ENCODE peak calls at places on chromosome 14, in eight cellular contexts. X, C, V, M, J, K, B and R are unnamed samples.

GRCh38 chr14:22358726-22359125 is 230.3 kb downstream of the DAD1 start:
- DNase-seq in M (no peak), X (no peak), K (no peak), C (no peak), B (no peak), V (no peak), J (no peak), R (no peak)

GRCh38 chr14:78836777-78837176 is 666.6 kb downstream of the NRXN3 start:
- DNase-seq in M (peak; percentile 36), B (no peak), K (peak; percentile 38), X (peak; percentile 52), V (peak; percentile 72), J (no peak), C (peak; percentile 34), R (no peak)

GRCh38 chr14:82710257-82710841 is 1176.7 kb upstream of the SEL1L start:
- DNase-seq in J (no peak), C (peak; percentile 44), X (peak; percentile 61), K (peak; percentile 82), B (no peak), M (peak; percentile 3), V (peak; percentile 81), R (peak; percentile 11)

GRCh38 chr14:88518592-88519512 is 36.0 kb downstream of the PTPN21 start:
- DNase-seq in B (no peak), J (no peak), X (peak; percentile 88), M (no peak), V (no peak), C (no peak), K (no peak), R (peak; percentile 36)

GRCh38 chr14:71985538-71986234 is 53.5 kb downstream of the RGS6 start:
- DNase-seq in X (no peak), M (no peak), V (peak; percentile 19), J (no peak), B (no peak), K (peak; percentile 25), C (no peak), R (no peak)

GRCh38 chr14:55731881-55732498 is 152.0 kb downstream of the KTN1 start:
- DNase-seq in K (peak; percentile 42), X (peak; percentile 24), B (peak; percentile 53), J (no peak), M (peak; percentile 12), C (peak; percentile 43), V (peak; percentile 53), R (no peak)

GRCh38 chr14:69152181-69152943 is 557 bp downstream of the DCAF5 start:
- DNase-seq in B (peak; percentile 76), J (no peak), V (peak; percentile 63), C (peak; percentile 53), X (no peak), K (peak; percentile 42), M (no peak), R (no peak)

GRCh38 chr14:49057838-49058510 is 528.2 kb downstream of the RPS29 start:
- DNase-seq in K (no peak), V (no peak), M (no peak), B (no peak), J (no peak), X (no peak), C (no peak), R (no peak)

GRCh38 chr14:69819607-69820006 is 22.6 kb upstream of the SLC10A1 start:
- DNase-seq in X (no peak), C (no peak), K (no peak), V (no peak), M (no peak), B (no peak), J (no peak), R (no peak)

GRCh38 chr14:63960926-63961567 is 108.2 kb downstream of the SYNE2 start:
- DNase-seq in K (no peak), C (no peak), V (no peak), J (no peak), M (no peak), B (no peak), X (peak; percentile 60), R (peak; percentile 10)

GRCh38 chr14:61644834-61645233 is 50.5 kb upstream of the HIF1A start:
- DNase-seq in X (peak; percentile 49), M (no peak), K (no peak), V (no peak), C (no peak), J (no peak), B (no peak), R (no peak)

GRCh38 chr14:82394916-82395315 is 861.3 kb upstream of the SEL1L start:
- DNase-seq in B (no peak), M (no peak), C (no peak), X (no peak), V (no peak), J (no peak), K (peak; percentile 28), R (no peak)

GRCh38 chr14:93967637-93968250 is 8.6 kb downstream of the ASB2 start:
- DNase-seq in C (no peak), J (no peak), B (no peak), X (no peak), K (no peak), M (no peak), V (no peak), R (no peak)
- H3K4me3 ChIP-seq in C (no peak overlapping the region), J (no peak overlapping the region), B (no peak overlapping the region), X (no peak overlapping the region), K (no peak overlapping the region), M (no peak overlapping the region), V (no peak overlapping the region), R (no peak overlapping the region)

GRCh38 chr14:75702606-75703261 is 41.7 kb downstream of the TTLL5 start:
- DNase-seq in M (no peak), J (no peak), C (no peak), V (no peak), B (no peak), X (peak; percentile 18), K (peak; percentile 24), R (no peak)
- H3K27ac ChIP-seq in M (no peak overlapping the region), J (no peak overlapping the region), C (no peak overlapping the region), V (peak overlapping the region; percentile 51), B (no peak overlapping the region), X (no peak overlapping the region), K (no peak overlapping the region), R (no peak overlapping the region)

GRCh38 chr14:105029402-105029801 is 8.5 kb upstream of the CDCA4 start:
- DNase-seq in B (no peak), J (no peak), K (no peak), X (no peak), M (no peak), V (no peak), C (no peak), R (no peak)

GRCh38 chr14:105025429-105025828 is 4.5 kb upstream of the CDCA4 start:
- DNase-seq in X (no peak), M (no peak), J (no peak), B (no peak), C (no peak), K (no peak), V (no peak), R (no peak)

GRCh38 chr14:105028251-105028927 is 7.5 kb upstream of the CDCA4 start:
- DNase-seq in C (no peak), X (peak; percentile 42), V (no peak), K (peak; percentile 85), J (no peak), B (no peak), M (no peak), R (no peak)

GRCh38 chr14:105026033-105026785 is 5.3 kb upstream of the CDCA4 start:
- DNase-seq in J (no peak), V (no peak), C (no peak), X (peak; percentile 70), M (no peak), B (no peak), K (no peak), R (no peak)

GRCh38 chr14:105026789-105027563 is 6.1 kb upstream of the CDCA4 start:
- DNase-seq in V (no peak), J (no peak), C (no peak), M (peak; percentile 37), B (no peak), X (peak; percentile 60), K (no peak), R (no peak)
- H3K4me3 ChIP-seq in V (no peak overlapping the region), J (no peak overlapping the region), C (no peak overlapping the region), M (no peak overlapping the region), B (no peak overlapping the region), X (no peak overlapping the region), K (no peak overlapping the region), R (no peak overlapping the region)

GRCh38 chr14:21308479-21309237 is 28.8 kb downstream of the RPGRIP1 start:
- DNase-seq in J (peak; percentile 62), B (peak; percentile 83), X (peak; percentile 23), C (peak; percentile 98), K (peak; percentile 86), V (peak; percentile 94), M (peak; percentile 55), R (no peak)
- H3K27ac ChIP-seq in J (peak overlapping the region; percentile 78), B (peak overlapping the region; percentile 51), X (no peak overlapping the region), C (peak overlapping the region; percentile 73), K (no peak overlapping the region), V (peak overlapping the region; percentile 86), M (peak overlapping the region; percentile 24), R (no peak overlapping the region)

GRCh38 chr14:91947196-91948184 is at the start of gene FBLN5:
- DNase-seq in C (peak; percentile 31), V (peak; percentile 73), J (no peak), K (peak; percentile 86), X (peak; percentile 88), B (no peak), M (no peak), R (peak; percentile 74)
- H3K4me3 ChIP-seq in C (peak within 1 kb of the TSS; percentile 31), V (peak within 1 kb of the TSS; percentile 74), J (peak within 1 kb of the TSS; percentile 30), K (no peak within 1 kb of the TSS), X (peak within 1 kb of the TSS; percentile 72), B (peak within 1 kb of the TSS; percentile 49), M (peak within 1 kb of the TSS; percentile 47), R (peak within 1 kb of the TSS; percentile 78)

GRCh38 chr14:91903070-91903469 is 35.7 kb upstream of the TC2N start:
- DNase-seq in J (no peak), M (no peak), X (no peak), V (no peak), B (no peak), C (no peak), K (no peak), R (no peak)
- H3K27ac ChIP-seq in J (no peak overlapping the region), M (no peak overlapping the region), X (no peak overlapping the region), V (no peak overlapping the region), B (no peak overlapping the region), C (no peak overlapping the region), K (no peak overlapping the region), R (no peak overlapping the region)

DNA sequence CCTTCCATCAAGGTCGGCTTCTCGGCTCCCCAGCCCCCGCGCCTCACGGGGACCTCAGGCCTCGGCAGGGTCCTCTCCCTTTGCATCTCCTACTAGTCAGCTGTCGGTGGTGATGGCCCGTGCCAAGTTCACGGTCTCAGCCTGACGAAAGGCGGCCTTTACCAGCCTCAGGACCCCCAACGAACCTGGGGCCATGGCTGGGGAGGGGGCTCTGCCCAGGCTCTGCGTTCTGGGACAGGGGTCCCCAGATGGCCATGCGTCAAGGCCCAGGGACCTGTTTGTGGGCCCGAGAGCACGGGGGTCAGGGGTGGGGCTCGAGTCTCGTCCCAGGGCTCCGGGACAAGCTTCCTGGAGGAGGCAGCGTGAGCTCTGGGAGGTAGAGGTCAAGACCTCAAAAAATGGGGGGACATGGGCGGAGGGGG is 32.8 kb upstream of the DEGS2 start:
- DNase-seq in K (no peak), C (no peak), J (no peak), B (no peak), V (no peak), M (no peak), X (no peak), R (no peak)
- H3K4me3 ChIP-seq in K (no peak overlapping the region), C (no peak overlapping the region), J (peak overlapping the region; percentile 31), B (peak overlapping the region; percentile 47), V (no peak overlapping the region), M (peak overlapping the region; percentile 64), X (peak overlapping the region; percentile 52), R (peak overlapping the region; percentile 52)